ENCODE peak calls at places on chromosomes 6 and 20, in ten cellular contexts. Q, K, F, B, E, J, C, W, P and A are unnamed samples.
A peak's percentile ranks its signal among the peaks of the same experiment; 100 is the strongest.

GRCh38 chr20:57476073-57476526 is 48.8 kb downstream of the CTCFL start:
- DNase-seq in Q (no peak), K (no peak), F (no peak), B (no peak), E (no peak), J (no peak), C (no peak), W (no peak), P (peak; percentile 75), A (no peak)

GRCh38 chr6:43940393-43941087 is 170.5 kb downstream of the VEGFA start:
- DNase-seq in Q (no peak), K (no peak), F (no peak), B (no peak), E (no peak), J (no peak), C (no peak), W (no peak), P (no peak), A (no peak)

GRCh38 chr20:60437418-60437817 is 479.2 kb downstream of the CDH26 start:
- DNase-seq in Q (no peak), K (no peak), F (no peak), B (no peak), E (no peak), J (no peak), C (no peak), W (no peak), P (no peak), A (no peak)

GRCh38 chr20:10802201-10802600 is 128.4 kb upstream of the JAG1 start:
- DNase-seq in Q (no peak), K (no peak), F (no peak), B (no peak), E (no peak), J (no peak), C (no peak), W (no peak), P (no peak), A (no peak)

GRCh38 chr6:103122766-103123601 is 1729.5 kb downstream of the GRIK2 start:
- DNase-seq in Q (peak; percentile 4), K (peak; percentile 79), F (peak; percentile 26), B (no peak), E (peak; percentile 3), J (peak; percentile 72), C (no peak), W (no peak), P (peak; percentile 44), A (no peak)

GRCh38 chr6:40894962-40895799 is 143.8 kb downstream of the UNC5CL start:
- DNase-seq in Q (no peak), K (peak; percentile 52), F (peak; percentile 65), B (no peak), E (no peak), J (peak; percentile 39), C (peak; percentile 72), W (no peak), P (no peak), A (no peak)

GRCh38 chr20:45368221-45368980 is 5.4 kb downstream of the SYS1 start:
- DNase-seq in Q (peak; percentile 19), K (no peak), F (no peak), B (no peak), E (no peak), J (no peak), C (no peak), W (peak; percentile 39), P (peak; percentile 78), A (peak; percentile 61)

GRCh38 chr20:16488086-16488485 is 85.2 kb downstream of the KIF16B start:
- DNase-seq in Q (no peak), K (peak; percentile 68), F (no peak), B (no peak), E (no peak), J (no peak), C (no peak), W (no peak), P (no peak), A (no peak)

GRCh38 chr6:5135783-5136376 is 50.7 kb downstream of the PPP1R3G start:
- DNase-seq in Q (peak; percentile 34), K (peak; percentile 72), F (no peak), B (peak; percentile 21), E (peak; percentile 44), J (no peak), C (no peak), W (peak; percentile 14), P (peak; percentile 21), A (peak; percentile 54)

GRCh38 chr6:82467338-82467737 is 103.7 kb downstream of the TPBG start:
- DNase-seq in Q (no peak), K (no peak), F (no peak), B (no peak), E (no peak), J (no peak), C (no peak), W (no peak), P (no peak), A (no peak)

GRCh38 chr20:34983089-34983820 is 27.6 kb downstream of the MYH7B start:
- DNase-seq in Q (no peak), K (no peak), F (peak; percentile 25), B (no peak), E (no peak), J (no peak), C (peak; percentile 14), W (no peak), P (no peak), A (no peak)

GRCh38 chr6:32082951-32083350 is 26.2 kb downstream of the TNXB start:
- DNase-seq in Q (no peak), K (no peak), F (peak; percentile 75), B (no peak), E (no peak), J (no peak), C (peak; percentile 75), W (no peak), P (no peak), A (no peak)

GRCh38 chr20:53270792-53271375 is 298.7 kb downstream of the TSHZ2 start:
- DNase-seq in Q (no peak), K (no peak), F (no peak), B (no peak), E (no peak), J (no peak), C (no peak), W (no peak), P (no peak), A (no peak)

GRCh38 chr6:20217900-20218299 is 5.6 kb upstream of the MBOAT1 start:
- DNase-seq in Q (no peak), K (no peak), F (no peak), B (no peak), E (no peak), J (no peak), C (no peak), W (no peak), P (no peak), A (no peak)

GRCh38 chr20:32332614-32333013 is 25.5 kb upstream of the ASXL1 start:
- DNase-seq in Q (no peak), K (no peak), F (no peak), B (no peak), E (no peak), J (no peak), C (no peak), W (no peak), P (no peak), A (no peak)

GRCh38 chr6:116287668-116288282 is 8.0 kb upstream of the TSPYL1 start:
- DNase-seq in Q (no peak), K (peak; percentile 36), F (no peak), B (no peak), E (no peak), J (peak; percentile 46), C (no peak), W (no peak), P (peak; percentile 72), A (no peak)

GRCh38 chr20:12217382-12217781 is 299.7 kb downstream of the BTBD3 start:
- DNase-seq in Q (no peak), K (no peak), F (no peak), B (no peak), E (no peak), J (no peak), C (no peak), W (no peak), P (no peak), A (no peak)

GRCh38 chr20:32727663-32728062 is 15.6 kb downstream of the COMMD7 start:
- DNase-seq in Q (no peak), K (no peak), F (no peak), B (no peak), E (no peak), J (no peak), C (no peak), W (no peak), P (no peak), A (no peak)

GRCh38 chr6:144311361-144311760 is 26.2 kb downstream of the UTRN start:
- DNase-seq in Q (no peak), K (no peak), F (no peak), B (no peak), E (no peak), J (no peak), C (no peak), W (no peak), P (no peak), A (no peak)

GRCh38 chr20:61664741-61665320 is 400.9 kb downstream of the TAF4 start:
- DNase-seq in Q (no peak), K (no peak), F (peak; percentile 26), B (no peak), E (no peak), J (no peak), C (no peak), W (no peak), P (no peak), A (no peak)

GRCh38 chr20:35008411-35009342 is 53.0 kb downstream of the MYH7B start:
- DNase-seq in Q (no peak), K (peak; percentile 14), F (peak; percentile 44), B (no peak), E (no peak), J (no peak), C (peak; percentile 74), W (no peak), P (no peak), A (no peak)

GRCh38 chr20:34215711-34216381 is 25.4 kb upstream of the ASIP start:
- DNase-seq in Q (peak; percentile 52), K (peak; percentile 36), F (peak; percentile 92), B (peak; percentile 3), E (peak; percentile 70), J (peak; percentile 72), C (peak; percentile 91), W (peak; percentile 25), P (no peak), A (peak; percentile 51)